ENCODE peak calls at places on chromosome 21, in six cellular contexts. B is fibroblast of pulmonary artery, R is HCT116, W is HFF-Myc, K is progenitor cell of endocrine pancreas, Y is Panc1. D is an unnamed sample.

GRCh38 chr21:21740207-21740606 is 742.0 kb downstream of the NCAM2 start:
- DNase-seq in B (no peak), R (no peak), W (no peak), K (no peak), Y (no peak), D (no peak)

GRCh38 chr21:36169465-36170128 is 13.0 kb downstream of the DOP1B start:
- DNase-seq in B (no peak), R (no peak), W (no peak), K (no peak), Y (no peak), D (no peak)

GRCh38 chr21:31675960-31676359 is 16.5 kb downstream of the SOD1 start:
- DNase-seq in B (no peak), R (no peak), W (no peak), K (no peak), Y (no peak), D (no peak)

GRCh38 chr21:41730399-41730798 is 36.5 kb downstream of the RIPK4 start:
- DNase-seq in B (no peak), R (no peak), W (no peak), K (no peak), Y (no peak), D (no peak)

GRCh38 chr21:38912355-38912619 is 106.6 kb downstream of the ETS2 start:
- DNase-seq in B (no peak), R (no peak), W (no peak), K (no peak), Y (no peak), D (no peak)

GRCh38 chr21:42463861-42464515 is 32.0 kb downstream of the RSPH1 start:
- DNase-seq in B (peak; percentile 58), R (peak; percentile 92), W (no peak), K (no peak), Y (no peak), D (no peak)

GRCh38 chr21:29626787-29627470 is 312.9 kb downstream of the GRIK1 start:
- DNase-seq in B (no peak), R (no peak), W (no peak), K (no peak), Y (no peak), D (no peak)

GRCh38 chr21:38383411-38384245 is 114.6 kb downstream of the ERG start:
- DNase-seq in B (no peak), R (no peak), W (no peak), K (no peak), Y (no peak), D (no peak)

GRCh38 chr21:29148535-29148934 is 18.1 kb downstream of the MAP3K7CL start:
- DNase-seq in B (no peak), R (no peak), W (no peak), K (no peak), Y (no peak), D (no peak)

GRCh38 chr21:14864211-14865021 is 200.4 kb downstream of the NRIP1 start:
- DNase-seq in B (peak; percentile 88), R (no peak), W (no peak), K (peak; percentile 44), Y (no peak), D (peak; percentile 63)

GRCh38 chr21:15121097-15121654 is 56.4 kb upstream of the NRIP1 start:
- DNase-seq in B (no peak), R (no peak), W (no peak), K (no peak), Y (no peak), D (no peak)

GRCh38 chr21:44574457-44575306 is 1.2 kb downstream of the KRTAP10-4 start:
- DNase-seq in B (no peak), R (no peak), W (no peak), K (no peak), Y (no peak), D (no peak)
- TF ChIP-seq CTCF in B (no peak), R (peak; percentile 10), W (no peak), K (no peak), Y (no peak), D (no peak)

GRCh38 chr21:43619856-43620255 is 39.4 kb downstream of the HSF2BP start:
- DNase-seq in B (peak; percentile 31), R (no peak), W (no peak), K (no peak), Y (no peak), D (no peak)
- TF ChIP-seq CTCF in B (peak; percentile 18), R (no peak), W (peak; percentile 6), K (no peak), Y (peak; percentile 18), D (no peak)

GRCh38 chr21:33021150-33021549 is 4.6 kb upstream of the OLIG2 start:
- DNase-seq in B (no peak), R (no peak), W (no peak), K (no peak), Y (no peak), D (no peak)
- TF ChIP-seq CTCF in B (no peak), R (no peak), W (no peak), K (no peak), Y (no peak), D (no peak)

DNA sequence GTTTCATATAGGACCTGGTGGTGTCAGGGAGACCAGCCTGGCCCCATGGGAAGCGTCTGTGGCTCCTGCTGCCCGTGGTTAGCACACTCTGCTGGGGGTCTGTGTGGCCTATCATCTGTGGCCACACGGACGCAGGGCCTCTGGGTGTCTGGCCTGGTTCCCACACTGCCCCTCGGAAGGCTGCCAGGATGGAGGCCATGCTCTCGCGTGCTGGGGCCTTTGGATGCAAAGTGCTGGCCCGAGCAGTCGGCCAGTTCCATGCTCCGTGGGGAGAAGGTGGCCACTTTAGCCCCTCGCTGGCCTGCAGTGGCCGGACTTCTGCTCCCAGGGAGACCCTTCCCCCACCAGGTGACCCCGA is 20.8 kb upstream of the LRRC3 start:
- DNase-seq in B (no peak), R (no peak), W (no peak), K (peak; percentile 1), Y (no peak), D (no peak)
- TF ChIP-seq CTCF in B (no peak), R (no peak), W (no peak), K (no peak), Y (no peak), D (no peak)

GRCh38 chr21:34243562-34243961 is 120.2 kb upstream of the KCNE2 start:
- DNase-seq in B (peak; percentile 45), R (peak; percentile 19), W (peak; percentile 14), K (no peak), Y (peak; percentile 5), D (no peak)
- TF ChIP-seq CTCF in B (peak; percentile 68), R (peak; percentile 85), W (peak; percentile 64), K (peak; percentile 35), Y (peak; percentile 64), D (no peak)

GRCh38 chr21:44959376-44960091 is 19.7 kb downstream of the SLX9 start:
- DNase-seq in B (no peak), R (no peak), W (no peak), K (no peak), Y (no peak), D (no peak)

GRCh38 chr21:44956356-44957046 is 16.7 kb downstream of the SLX9 start:
- DNase-seq in B (no peak), R (no peak), W (no peak), K (no peak), Y (no peak), D (no peak)

GRCh38 chr21:44957047-44957831 is 17.4 kb downstream of the SLX9 start:
- DNase-seq in B (no peak), R (no peak), W (no peak), K (no peak), Y (no peak), D (no peak)

GRCh38 chr21:44958471-44959191 is 18.8 kb downstream of the SLX9 start:
- DNase-seq in B (peak; percentile 88), R (no peak), W (no peak), K (no peak), Y (no peak), D (no peak)

DNA sequence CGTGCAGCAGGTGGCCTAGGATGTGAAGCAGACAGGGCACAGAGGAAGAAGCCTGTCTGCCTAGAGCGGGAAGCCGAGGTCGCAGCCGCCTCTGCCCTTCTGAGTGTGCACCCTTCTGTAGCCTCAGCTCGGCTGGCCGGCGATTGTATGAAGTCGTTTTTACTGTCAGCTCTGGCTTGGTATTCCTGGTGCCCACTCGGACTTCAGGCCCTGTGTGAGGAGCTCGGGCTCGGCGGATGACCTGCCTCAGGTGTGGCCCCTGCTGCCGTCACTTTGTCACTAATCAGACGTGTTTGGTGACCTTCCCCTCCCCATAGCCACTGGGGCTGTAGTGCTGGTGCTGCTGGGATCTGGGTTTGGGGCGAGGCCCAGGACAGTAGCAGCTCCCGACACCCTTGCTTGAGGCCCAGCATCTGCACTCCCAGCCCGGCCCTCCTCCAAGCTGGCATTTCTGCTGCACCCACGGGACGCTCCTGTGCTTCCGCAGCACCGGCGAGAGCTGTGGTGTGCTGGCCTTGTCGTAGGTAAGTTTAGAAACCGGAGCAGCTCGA is 18.1 kb downstream of the SLX9 start:
- DNase-seq in B (no peak), R (no peak), W (no peak), K (no peak), Y (no peak), D (no peak)
- TF ChIP-seq CTCF in B (no peak), R (no peak), W (no peak), K (no peak), Y (no peak), D (no peak)

DNA sequence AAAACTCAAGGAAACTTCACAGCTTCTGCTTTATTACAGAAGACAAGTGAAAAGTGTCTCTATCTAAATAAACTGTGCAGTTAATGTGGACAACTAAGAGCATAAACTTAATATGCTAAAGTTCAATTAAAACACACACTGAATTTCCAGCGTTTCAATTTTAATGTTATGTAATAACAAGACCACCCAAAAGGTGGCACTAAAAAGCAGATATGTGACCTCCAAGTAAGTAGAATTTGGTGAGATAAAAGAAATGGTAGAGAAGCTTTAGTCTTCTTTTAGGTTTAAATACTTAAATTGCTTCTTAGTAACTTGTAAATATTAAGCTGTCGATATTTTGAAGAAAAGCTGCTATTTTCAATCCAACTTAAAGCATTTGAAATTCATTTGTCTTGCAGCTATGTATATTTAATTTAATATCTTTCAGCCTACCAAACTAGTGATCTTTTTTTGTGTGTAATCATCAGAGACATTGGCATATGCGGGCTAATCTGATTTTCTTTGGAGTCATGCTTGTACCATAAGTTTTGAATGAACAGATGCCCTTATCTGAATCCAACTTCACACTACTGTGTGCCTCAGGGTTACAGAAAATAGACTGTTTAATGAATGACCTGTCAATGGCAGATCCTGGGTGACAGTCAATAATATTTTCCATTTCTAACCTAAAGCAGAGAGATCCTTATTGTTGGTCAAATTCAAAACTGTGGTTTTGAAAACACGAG is 36.5 kb upstream of the ADAMTS1 start:
- DNase-seq in B (peak; percentile 54), R (no peak), W (peak; percentile 7), K (no peak), Y (no peak), D (no peak)
- TF ChIP-seq CTCF in B (peak; percentile 40), R (no peak), W (no peak), K (peak; percentile 49), Y (peak; percentile 6), D (no peak)

D was measured in omental fat pad.